ENCODE peak calls at places on chromosomes 4 and X, in six cellular contexts. One of them, this sample, is unnamed.

GRCh38 chrX:9770319-9770718 is 4.7 kb upstream of the GPR143 start:
- DNase-seq in glutamatergic neuron: no peak
- DNase-seq in natural killer cell: no peak
- DNase-seq in omental fat pad: no peak
- DNase-seq in fibroblast of mammary gland: peak; percentile 3
- DNase-seq in lower lobe of right lung: no peak
- DNase-seq in this sample: no peak

GRCh38 chrX:50697691-50698090 is 116.3 kb downstream of the SHROOM4 start:
- DNase-seq in omental fat pad: no peak
- DNase-seq in lower lobe of right lung: no peak
- DNase-seq in natural killer cell: no peak
- DNase-seq in glutamatergic neuron: no peak
- DNase-seq in fibroblast of mammary gland: peak; percentile 69
- DNase-seq in this sample: no peak

GRCh38 chr4:81165853-81166430 is 49.1 kb downstream of the PRKG2 start:
- DNase-seq in fibroblast of mammary gland: peak; percentile 84
- DNase-seq in natural killer cell: no peak
- DNase-seq in lower lobe of right lung: no peak
- DNase-seq in glutamatergic neuron: peak; percentile 74
- DNase-seq in omental fat pad: no peak
- DNase-seq in this sample: no peak

GRCh38 chrX:109847257-109848187 is 114.5 kb upstream of the ACSL4 start:
- DNase-seq in omental fat pad: no peak
- DNase-seq in natural killer cell: no peak
- DNase-seq in glutamatergic neuron: no peak
- DNase-seq in fibroblast of mammary gland: peak; percentile 95
- DNase-seq in lower lobe of right lung: no peak
- DNase-seq in this sample: no peak

GRCh38 chrX:153925739-153926593 is at the start of gene ARHGAP4:
- DNase-seq in omental fat pad: no peak
- DNase-seq in lower lobe of right lung: peak; percentile 63
- DNase-seq in glutamatergic neuron: no peak
- DNase-seq in fibroblast of mammary gland: no peak
- DNase-seq in natural killer cell: peak; percentile 44
- DNase-seq in this sample: no peak

GRCh38 chr4:8325284-8325973 is 55.9 kb downstream of the HTRA3 start:
- DNase-seq in fibroblast of mammary gland: no peak
- DNase-seq in omental fat pad: no peak
- DNase-seq in lower lobe of right lung: peak; percentile 14
- DNase-seq in natural killer cell: no peak
- DNase-seq in glutamatergic neuron: no peak
- DNase-seq in this sample: no peak

GRCh38 chr4:71992571-71992970 is 39.2 kb upstream of the NPFFR2 start:
- DNase-seq in natural killer cell: no peak
- DNase-seq in lower lobe of right lung: no peak
- DNase-seq in omental fat pad: no peak
- DNase-seq in glutamatergic neuron: no peak
- DNase-seq in fibroblast of mammary gland: peak; percentile 17
- DNase-seq in this sample: no peak

GRCh38 chr4:62377245-62377644 is 1177.1 kb downstream of the ADGRL3 start:
- DNase-seq in glutamatergic neuron: no peak
- DNase-seq in lower lobe of right lung: no peak
- DNase-seq in fibroblast of mammary gland: no peak
- DNase-seq in omental fat pad: no peak
- DNase-seq in natural killer cell: no peak
- DNase-seq in this sample: no peak

GRCh38 chr4:150720973-150721518 is 139.1 kb downstream of the MAB21L2 start:
- DNase-seq in omental fat pad: no peak
- DNase-seq in natural killer cell: no peak
- DNase-seq in fibroblast of mammary gland: no peak
- DNase-seq in glutamatergic neuron: no peak
- DNase-seq in lower lobe of right lung: no peak
- DNase-seq in this sample: no peak

GRCh38 chrX:17535229-17535628 is 160.2 kb downstream of the NHS start:
- DNase-seq in fibroblast of mammary gland: peak; percentile 54
- DNase-seq in lower lobe of right lung: no peak
- DNase-seq in glutamatergic neuron: no peak
- DNase-seq in omental fat pad: no peak
- DNase-seq in natural killer cell: no peak
- DNase-seq in this sample: peak; percentile 25

GRCh38 chr4:143252478-143252877 is 67.8 kb downstream of the USP38 start:
- DNase-seq in glutamatergic neuron: no peak
- DNase-seq in omental fat pad: no peak
- DNase-seq in fibroblast of mammary gland: no peak
- DNase-seq in lower lobe of right lung: no peak
- DNase-seq in natural killer cell: no peak
- DNase-seq in this sample: no peak

GRCh38 chr4:11774346-11774745 is 345.7 kb upstream of the HS3ST1 start:
- DNase-seq in lower lobe of right lung: no peak
- DNase-seq in fibroblast of mammary gland: peak; percentile 31
- DNase-seq in glutamatergic neuron: no peak
- DNase-seq in natural killer cell: no peak
- DNase-seq in omental fat pad: no peak
- DNase-seq in this sample: no peak

GRCh38 chrX:100615015-100615414 is 21.6 kb downstream of the TSPAN6 start:
- DNase-seq in omental fat pad: no peak
- DNase-seq in fibroblast of mammary gland: peak; percentile 75
- DNase-seq in natural killer cell: no peak
- DNase-seq in lower lobe of right lung: no peak
- DNase-seq in glutamatergic neuron: no peak
- DNase-seq in this sample: peak; percentile 11

GRCh38 chr4:141768954-141769353 is 132.6 kb downstream of the IL15 start:
- DNase-seq in lower lobe of right lung: no peak
- DNase-seq in fibroblast of mammary gland: peak; percentile 89
- DNase-seq in natural killer cell: no peak
- DNase-seq in glutamatergic neuron: no peak
- DNase-seq in omental fat pad: no peak
- DNase-seq in this sample: no peak

GRCh38 chrX:55908685-55909212 is 191.2 kb downstream of the RRAGB start:
- DNase-seq in omental fat pad: no peak
- DNase-seq in lower lobe of right lung: no peak
- DNase-seq in fibroblast of mammary gland: peak; percentile 2
- DNase-seq in natural killer cell: no peak
- DNase-seq in glutamatergic neuron: peak; percentile 26
- DNase-seq in this sample: peak; percentile 4

GRCh38 chrX:55907968-55908607 is 190.5 kb downstream of the RRAGB start:
- DNase-seq in natural killer cell: peak; percentile 15
- DNase-seq in glutamatergic neuron: peak; percentile 60
- DNase-seq in fibroblast of mammary gland: peak; percentile 23
- DNase-seq in lower lobe of right lung: peak; percentile 69
- DNase-seq in omental fat pad: no peak
- DNase-seq in this sample: peak; percentile 33
- TF ChIP-seq CTCF in natural killer cell: peak; percentile 21
- TF ChIP-seq CTCF in glutamatergic neuron: peak; percentile 62
- TF ChIP-seq CTCF in fibroblast of mammary gland: peak; percentile 30
- TF ChIP-seq CTCF in lower lobe of right lung: peak; percentile 47
- TF ChIP-seq CTCF in omental fat pad: no peak
- TF ChIP-seq CTCF in this sample: peak; percentile 43

DNA sequence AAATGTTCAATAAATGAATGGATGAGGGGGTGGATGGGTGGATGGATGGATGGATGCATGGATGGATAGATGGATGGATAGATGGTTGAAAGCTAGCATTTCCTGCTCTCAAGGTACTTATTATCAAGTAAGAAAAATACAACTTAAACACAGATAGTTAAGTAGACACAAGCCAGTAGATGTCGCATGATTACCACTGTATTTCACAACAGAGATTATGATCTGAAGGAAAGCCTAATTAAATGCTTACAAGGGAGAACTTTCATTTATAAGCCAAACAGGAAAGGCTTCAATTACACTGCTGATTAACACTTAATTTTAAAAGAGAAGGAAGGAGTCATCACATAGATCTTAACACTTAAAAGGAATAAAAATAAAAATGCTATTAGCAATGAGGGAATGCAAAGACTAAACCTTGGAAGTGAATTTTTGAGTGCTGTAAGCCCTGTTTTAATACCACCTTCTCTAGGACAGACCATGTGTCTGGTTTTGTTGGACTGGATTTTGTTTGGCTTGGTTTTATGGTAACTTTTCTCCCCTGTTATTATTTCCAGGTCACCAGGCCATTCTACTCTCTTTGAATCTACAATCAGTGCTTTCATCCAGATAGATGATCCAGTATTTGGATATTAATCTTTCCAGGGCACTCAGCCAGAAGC is 75.4 kb upstream of the SLC39A8 start:
- DNase-seq in lower lobe of right lung: no peak
- DNase-seq in omental fat pad: no peak
- DNase-seq in natural killer cell: no peak
- DNase-seq in glutamatergic neuron: no peak
- DNase-seq in fibroblast of mammary gland: peak; percentile 58
- DNase-seq in this sample: no peak
- TF ChIP-seq CTCF in lower lobe of right lung: peak; percentile 13
- TF ChIP-seq CTCF in omental fat pad: no peak
- TF ChIP-seq CTCF in natural killer cell: no peak
- TF ChIP-seq CTCF in glutamatergic neuron: no peak
- TF ChIP-seq CTCF in fibroblast of mammary gland: peak; percentile 26
- TF ChIP-seq CTCF in this sample: no peak

DNA sequence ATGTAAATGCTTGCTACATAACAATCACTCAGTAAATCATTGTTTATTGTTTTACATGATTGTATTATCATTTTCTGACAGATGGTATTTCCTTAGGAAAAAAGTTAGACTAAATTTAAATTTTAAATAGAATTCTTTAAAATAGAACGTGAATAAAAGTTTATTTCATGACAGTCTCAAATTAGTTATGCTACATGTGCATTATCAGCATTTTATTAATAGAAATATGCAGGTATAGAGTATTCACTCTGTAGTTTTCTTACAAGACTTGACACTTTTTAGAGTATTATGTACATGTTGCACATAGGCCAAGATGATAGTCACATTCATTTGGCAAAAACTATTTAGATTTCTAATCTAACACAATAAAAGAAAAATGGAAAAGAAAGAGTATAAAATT is 213.3 kb upstream of the SPRY1 start:
- DNase-seq in lower lobe of right lung: no peak
- DNase-seq in glutamatergic neuron: no peak
- DNase-seq in natural killer cell: no peak
- DNase-seq in omental fat pad: no peak
- DNase-seq in fibroblast of mammary gland: no peak
- DNase-seq in this sample: no peak
- TF ChIP-seq CTCF in lower lobe of right lung: no peak
- TF ChIP-seq CTCF in glutamatergic neuron: no peak
- TF ChIP-seq CTCF in natural killer cell: no peak
- TF ChIP-seq CTCF in omental fat pad: no peak
- TF ChIP-seq CTCF in fibroblast of mammary gland: no peak
- TF ChIP-seq CTCF in this sample: no peak

DNA sequence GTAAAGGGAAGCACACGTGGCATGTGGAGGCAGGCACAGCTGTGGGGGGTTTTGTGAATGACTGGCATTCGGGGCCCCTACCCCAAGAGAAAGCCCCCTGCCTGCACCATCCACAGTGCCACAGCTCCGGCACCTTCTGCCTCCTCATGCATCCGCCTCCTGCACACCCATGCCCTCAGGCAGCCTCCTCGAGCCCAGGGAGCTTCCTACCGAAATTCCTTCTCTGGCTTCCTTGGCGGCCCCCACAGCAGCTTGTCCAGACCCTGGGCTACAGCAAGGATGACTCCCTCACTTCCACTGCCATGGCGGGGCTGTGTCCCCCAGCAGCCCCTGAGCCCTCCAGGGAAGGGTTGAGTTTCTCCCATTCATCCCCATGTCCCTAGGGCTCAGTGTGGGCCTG is 99.9 kb downstream of the WFS1 start:
- DNase-seq in fibroblast of mammary gland: no peak
- DNase-seq in omental fat pad: no peak
- DNase-seq in lower lobe of right lung: no peak
- DNase-seq in natural killer cell: no peak
- DNase-seq in glutamatergic neuron: no peak
- DNase-seq in this sample: no peak
- TF ChIP-seq CTCF in fibroblast of mammary gland: no peak
- TF ChIP-seq CTCF in omental fat pad: no peak
- TF ChIP-seq CTCF in lower lobe of right lung: no peak
- TF ChIP-seq CTCF in natural killer cell: no peak
- TF ChIP-seq CTCF in glutamatergic neuron: no peak
- TF ChIP-seq CTCF in this sample: no peak

GRCh38 chr4:127586922-127587571 is 45.7 kb upstream of the INTU start:
- DNase-seq in omental fat pad: no peak
- DNase-seq in glutamatergic neuron: no peak
- DNase-seq in natural killer cell: no peak
- DNase-seq in lower lobe of right lung: no peak
- DNase-seq in fibroblast of mammary gland: peak; percentile 37
- DNase-seq in this sample: peak; percentile 31
- TF ChIP-seq CTCF in omental fat pad: no peak
- TF ChIP-seq CTCF in glutamatergic neuron: peak; percentile 58
- TF ChIP-seq CTCF in natural killer cell: no peak
- TF ChIP-seq CTCF in lower lobe of right lung: peak; percentile 63
- TF ChIP-seq CTCF in fibroblast of mammary gland: peak; percentile 80
- TF ChIP-seq CTCF in this sample: peak; percentile 60

DNA sequence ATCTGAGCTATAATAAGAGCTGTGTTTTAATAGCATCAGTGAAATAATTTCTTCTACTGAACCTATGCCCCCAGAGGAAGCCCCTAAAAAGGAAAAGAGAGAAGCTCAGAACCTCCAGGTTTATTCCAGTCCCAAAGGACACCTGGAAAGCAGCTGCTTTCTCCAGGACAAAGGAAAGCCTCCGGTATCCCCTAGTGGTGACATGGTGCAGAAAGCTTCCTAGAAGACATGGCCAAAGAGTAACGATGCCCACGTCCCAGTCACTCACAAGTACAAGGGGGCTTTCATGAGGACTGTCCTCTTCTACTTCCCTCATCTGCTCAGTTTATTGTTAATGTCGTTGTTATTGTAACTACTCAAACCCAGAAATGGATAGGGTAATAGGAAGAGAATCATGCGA is 343.9 kb downstream of the UNC5C start:
- DNase-seq in natural killer cell: no peak
- DNase-seq in lower lobe of right lung: no peak
- DNase-seq in omental fat pad: no peak
- DNase-seq in glutamatergic neuron: no peak
- DNase-seq in fibroblast of mammary gland: no peak
- DNase-seq in this sample: no peak
- TF ChIP-seq CTCF in natural killer cell: no peak
- TF ChIP-seq CTCF in lower lobe of right lung: no peak
- TF ChIP-seq CTCF in omental fat pad: no peak
- TF ChIP-seq CTCF in glutamatergic neuron: peak; percentile 32
- TF ChIP-seq CTCF in fibroblast of mammary gland: peak; percentile 32
- TF ChIP-seq CTCF in this sample: no peak

This sample was measured in endothelial cell.